ENCODE peak calls at places on chromosomes 4 and X, in eight cellular contexts. C, E, I, L, D, P, H and J are unnamed samples.
A peak's percentile ranks its signal among the peaks of the same experiment; 100 is the strongest.

GRCh38 chrX:84188320-84188834 is 378 bp upstream of the RPS6KA6 start:
- DNase-seq in I (peak; percentile 25), H (peak; percentile 50), L (peak; percentile 53), C (peak; percentile 26), E (no peak), D (no peak), P (peak; percentile 64), J (no peak)

GRCh38 chrX:41655631-41656030 is 33.1 kb upstream of the GPR34 start:
- DNase-seq in D (no peak), E (no peak), P (peak; percentile 61), H (no peak), L (no peak), C (no peak), I (no peak), J (no peak)

GRCh38 chrX:120749141-120749846 is 119.4 kb upstream of the C1GALT1C1 start:
- DNase-seq in C (no peak), H (no peak), L (peak; percentile 3), D (no peak), E (no peak), I (no peak), P (no peak), J (no peak)

GRCh38 chrX:153902388-153902787 is 2.1 kb upstream of the AVPR2 start:
- DNase-seq in H (no peak), L (no peak), D (no peak), E (no peak), P (no peak), I (no peak), C (no peak), J (no peak)

GRCh38 chr4:169976951-169977350 is 49.2 kb downstream of the MFAP3L start:
- DNase-seq in L (no peak), C (no peak), H (no peak), E (no peak), P (no peak), D (no peak), I (no peak), J (no peak)

GRCh38 chr4:119736559-119736958 is 108.0 kb upstream of the PDE5A start:
- DNase-seq in E (no peak), P (peak; percentile 50), D (no peak), C (no peak), I (no peak), L (no peak), H (no peak), J (no peak)

GRCh38 chrX:21735753-21736127 is 22.2 kb downstream of the SMPX start:
- DNase-seq in P (no peak), L (no peak), D (no peak), H (no peak), I (no peak), E (no peak), C (no peak), J (no peak)

GRCh38 chr4:89836031-89836777 is 757 bp downstream of the SNCA start:
- DNase-seq in C (no peak), L (peak; percentile 9), H (no peak), P (no peak), E (no peak), I (no peak), D (no peak), J (no peak)

GRCh38 chr4:155762351-155762750 is 3.5 kb downstream of the GUCY1B1 start:
- DNase-seq in H (no peak), P (peak; percentile 38), D (no peak), C (no peak), L (no peak), E (no peak), I (no peak), J (no peak)

GRCh38 chrX:100685284-100685996 is 41.4 kb downstream of the SRPX2 start:
- DNase-seq in C (peak; percentile 37), H (peak; percentile 83), D (peak; percentile 79), P (peak; percentile 75), L (peak; percentile 67), I (no peak), E (peak; percentile 20), J (no peak)

GRCh38 chrX:45784590-45784989 is 583.9 kb upstream of the DIPK2B start:
- DNase-seq in D (no peak), L (no peak), I (no peak), P (no peak), H (no peak), E (no peak), C (no peak), J (no peak)

GRCh38 chr4:79227896-79228295 is 98.0 kb downstream of the NAA11 start:
- DNase-seq in C (no peak), L (no peak), P (no peak), I (no peak), E (no peak), H (no peak), D (no peak), J (no peak)

GRCh38 chrX:151703487-151703886 is 8.2 kb downstream of the PRRG3 start:
- DNase-seq in C (no peak), L (no peak), I (peak; percentile 53), H (no peak), E (no peak), P (no peak), D (no peak), J (no peak)